ENCODE peak calls at places on chromosomes 4 and X, in six cellular contexts. One of them, this sample, is unnamed.

GRCh38 chr4:123232439-123232838 is 164.2 kb upstream of the SPRY1 start:
- DNase-seq in tibial nerve: no peak
- DNase-seq in dorsolateral prefrontal cortex: no peak
- DNase-seq in fibroblast of villous mesenchyme: peak
- DNase-seq in ovary: no peak
- DNase-seq in foreskin fibroblast: peak
- DNase-seq in this sample: no peak

GRCh38 chrX:40156472-40157227 is 58.9 kb upstream of the BCOR start:
- DNase-seq in fibroblast of villous mesenchyme: no peak
- DNase-seq in foreskin fibroblast: no peak
- DNase-seq in ovary: peak
- DNase-seq in tibial nerve: no peak
- DNase-seq in dorsolateral prefrontal cortex: no peak
- DNase-seq in this sample: no peak

GRCh38 chr4:75844151-75844662 is 58.0 kb downstream of the PPEF2 start:
- DNase-seq in dorsolateral prefrontal cortex: no peak
- DNase-seq in ovary: no peak
- DNase-seq in fibroblast of villous mesenchyme: peak
- DNase-seq in tibial nerve: peak
- DNase-seq in foreskin fibroblast: peak
- DNase-seq in this sample: no peak

GRCh38 chrX:77493677-77494553 is 46.7 kb downstream of the FGF16 start:
- DNase-seq in ovary: no peak
- DNase-seq in dorsolateral prefrontal cortex: no peak
- DNase-seq in fibroblast of villous mesenchyme: peak
- DNase-seq in tibial nerve: no peak
- DNase-seq in foreskin fibroblast: peak
- DNase-seq in this sample: peak

GRCh38 chrX:51420610-51421009 is 75.8 kb downstream of the NUDT11 start:
- DNase-seq in dorsolateral prefrontal cortex: no peak
- DNase-seq in foreskin fibroblast: peak
- DNase-seq in ovary: no peak
- DNase-seq in tibial nerve: peak
- DNase-seq in fibroblast of villous mesenchyme: peak
- DNase-seq in this sample: no peak

GRCh38 chrX:116238866-116239265 is 68.3 kb downstream of the AGTR2 start:
- DNase-seq in foreskin fibroblast: no peak
- DNase-seq in dorsolateral prefrontal cortex: no peak
- DNase-seq in fibroblast of villous mesenchyme: no peak
- DNase-seq in ovary: no peak
- DNase-seq in tibial nerve: no peak
- DNase-seq in this sample: no peak

GRCh38 chrX:154732421-154733071 is 18.3 kb downstream of the GAB3 start:
- DNase-seq in dorsolateral prefrontal cortex: no peak
- DNase-seq in foreskin fibroblast: peak
- DNase-seq in ovary: no peak
- DNase-seq in fibroblast of villous mesenchyme: peak
- DNase-seq in tibial nerve: no peak
- DNase-seq in this sample: no peak

GRCh38 chr4:108166441-108167315 is 2.1 kb downstream of the LEF1 start:
- DNase-seq in ovary: no peak
- DNase-seq in tibial nerve: no peak
- DNase-seq in foreskin fibroblast: peak
- DNase-seq in fibroblast of villous mesenchyme: no peak
- DNase-seq in dorsolateral prefrontal cortex: no peak
- DNase-seq in this sample: no peak

GRCh38 chr4:18689308-18689915 is 667.9 kb upstream of the LCORL start:
- DNase-seq in ovary: no peak
- DNase-seq in foreskin fibroblast: peak
- DNase-seq in dorsolateral prefrontal cortex: no peak
- DNase-seq in tibial nerve: peak
- DNase-seq in fibroblast of villous mesenchyme: peak
- DNase-seq in this sample: no peak

GRCh38 chr4:181688416-181688815 is 554.8 kb upstream of the TENM3 start:
- DNase-seq in foreskin fibroblast: peak
- DNase-seq in ovary: no peak
- DNase-seq in dorsolateral prefrontal cortex: no peak
- DNase-seq in fibroblast of villous mesenchyme: no peak
- DNase-seq in tibial nerve: no peak
- DNase-seq in this sample: no peak

GRCh38 chrX:155065035-155065734 is 5.8 kb downstream of the CMC4 start:
- DNase-seq in ovary: no peak
- DNase-seq in foreskin fibroblast: peak
- DNase-seq in fibroblast of villous mesenchyme: peak
- DNase-seq in tibial nerve: no peak
- DNase-seq in dorsolateral prefrontal cortex: no peak
- DNase-seq in this sample: no peak

GRCh38 chr4:22129454-22130075 is 181.0 kb upstream of the KCNIP4 start:
- DNase-seq in fibroblast of villous mesenchyme: peak
- DNase-seq in tibial nerve: no peak
- DNase-seq in dorsolateral prefrontal cortex: no peak
- DNase-seq in foreskin fibroblast: peak
- DNase-seq in ovary: no peak
- DNase-seq in this sample: peak

GRCh38 chrX:153853180-153853901 is 23.0 kb upstream of the PDZD4 start:
- DNase-seq in ovary: no peak
- DNase-seq in foreskin fibroblast: no peak
- DNase-seq in tibial nerve: no peak
- DNase-seq in dorsolateral prefrontal cortex: peak
- DNase-seq in fibroblast of villous mesenchyme: no peak
- DNase-seq in this sample: no peak

GRCh38 chr4:144967161-144967560 is 130.8 kb downstream of the ANAPC10 start:
- DNase-seq in fibroblast of villous mesenchyme: no peak
- DNase-seq in foreskin fibroblast: no peak
- DNase-seq in tibial nerve: no peak
- DNase-seq in dorsolateral prefrontal cortex: no peak
- DNase-seq in ovary: no peak
- DNase-seq in this sample: no peak
- H3K4me3 ChIP-seq in fibroblast of villous mesenchyme: no peak
- H3K4me3 ChIP-seq in foreskin fibroblast: no peak
- H3K4me3 ChIP-seq in tibial nerve: no peak
- H3K4me3 ChIP-seq in dorsolateral prefrontal cortex: no peak
- H3K4me3 ChIP-seq in ovary: no peak
- H3K4me3 ChIP-seq in this sample: no peak

GRCh38 chr4:186723207-186724047 is at the start of gene FAT1:
- DNase-seq in fibroblast of villous mesenchyme: peak
- DNase-seq in foreskin fibroblast: peak
- DNase-seq in dorsolateral prefrontal cortex: no peak
- DNase-seq in ovary: peak
- DNase-seq in tibial nerve: peak
- DNase-seq in this sample: no peak
- TF ChIP-seq CTCF in fibroblast of villous mesenchyme: no peak
- TF ChIP-seq CTCF in foreskin fibroblast: no peak
- TF ChIP-seq CTCF in dorsolateral prefrontal cortex: peak
- TF ChIP-seq CTCF in ovary: no peak
- TF ChIP-seq CTCF in tibial nerve: no peak
- TF ChIP-seq CTCF in this sample: no peak

GRCh38 chr4:25312496-25313193 is at the start of gene ZCCHC4:
- DNase-seq in dorsolateral prefrontal cortex: peak
- DNase-seq in ovary: peak
- DNase-seq in fibroblast of villous mesenchyme: peak
- DNase-seq in tibial nerve: peak
- DNase-seq in foreskin fibroblast: peak
- DNase-seq in this sample: peak
- H3K4me3 ChIP-seq in dorsolateral prefrontal cortex: peak
- H3K4me3 ChIP-seq in ovary: peak
- H3K4me3 ChIP-seq in fibroblast of villous mesenchyme: peak
- H3K4me3 ChIP-seq in tibial nerve: peak
- H3K4me3 ChIP-seq in foreskin fibroblast: peak
- H3K4me3 ChIP-seq in this sample: peak

DNA sequence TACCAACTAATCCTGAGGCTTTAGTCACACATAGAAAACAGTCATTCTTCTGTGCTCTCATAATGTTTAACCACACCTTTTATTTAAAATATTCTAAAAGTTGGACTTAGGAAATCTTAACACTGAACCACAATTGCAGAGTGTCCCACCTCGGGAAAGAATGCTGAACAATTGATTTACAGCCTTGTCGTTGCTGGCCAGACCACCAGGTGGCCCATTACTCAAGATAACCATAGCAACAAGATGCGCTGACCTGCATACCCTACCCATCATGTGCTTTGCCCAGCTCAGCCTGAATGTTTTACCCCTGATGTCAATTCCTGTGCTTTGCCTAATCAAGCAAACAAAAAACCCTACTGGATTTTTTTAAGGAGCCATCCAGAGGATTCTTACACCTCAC is 100.7 kb downstream of the ARSJ start:
- DNase-seq in tibial nerve: no peak
- DNase-seq in fibroblast of villous mesenchyme: peak
- DNase-seq in ovary: no peak
- DNase-seq in dorsolateral prefrontal cortex: no peak
- DNase-seq in foreskin fibroblast: peak
- DNase-seq in this sample: no peak
- TF ChIP-seq CTCF in tibial nerve: no peak
- TF ChIP-seq CTCF in fibroblast of villous mesenchyme: peak
- TF ChIP-seq CTCF in ovary: no peak
- TF ChIP-seq CTCF in dorsolateral prefrontal cortex: no peak
- TF ChIP-seq CTCF in foreskin fibroblast: no peak
- TF ChIP-seq CTCF in this sample: peak

GRCh38 chr4:142955501-142955900 is 109.4 kb upstream of the INPP4B start:
- DNase-seq in dorsolateral prefrontal cortex: no peak
- DNase-seq in fibroblast of villous mesenchyme: no peak
- DNase-seq in tibial nerve: no peak
- DNase-seq in ovary: no peak
- DNase-seq in foreskin fibroblast: no peak
- DNase-seq in this sample: no peak

GRCh38 chr4:142961866-142962265 is 115.8 kb upstream of the INPP4B start:
- DNase-seq in dorsolateral prefrontal cortex: no peak
- DNase-seq in fibroblast of villous mesenchyme: peak
- DNase-seq in tibial nerve: peak
- DNase-seq in foreskin fibroblast: peak
- DNase-seq in ovary: no peak
- DNase-seq in this sample: no peak

GRCh38 chr4:142960867-142961644 is 115.0 kb upstream of the INPP4B start:
- DNase-seq in fibroblast of villous mesenchyme: no peak
- DNase-seq in ovary: no peak
- DNase-seq in dorsolateral prefrontal cortex: no peak
- DNase-seq in tibial nerve: no peak
- DNase-seq in foreskin fibroblast: no peak
- DNase-seq in this sample: no peak

GRCh38 chr4:142960134-142960533 is 114.0 kb upstream of the INPP4B start:
- DNase-seq in dorsolateral prefrontal cortex: no peak
- DNase-seq in tibial nerve: no peak
- DNase-seq in ovary: no peak
- DNase-seq in foreskin fibroblast: peak
- DNase-seq in fibroblast of villous mesenchyme: peak
- DNase-seq in this sample: peak

DNA sequence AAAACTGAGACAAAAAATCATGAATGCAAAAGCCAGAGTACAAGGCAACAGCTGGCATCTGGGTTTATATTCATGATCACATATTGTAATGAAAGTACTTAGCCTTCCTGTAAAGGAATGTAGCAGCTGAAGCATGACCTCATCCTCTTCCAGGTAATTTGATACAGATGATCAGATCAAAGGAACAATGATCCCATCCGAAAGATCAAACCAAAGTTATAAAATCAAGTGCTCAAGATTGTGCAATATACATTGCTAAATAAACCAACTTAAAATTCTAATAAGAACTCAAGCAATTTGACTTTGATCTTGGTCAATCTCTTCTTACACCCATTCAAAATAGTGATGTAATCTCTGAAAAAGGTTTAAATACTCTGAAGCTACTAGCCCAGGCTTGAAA is 113.1 kb upstream of the INPP4B start:
- DNase-seq in tibial nerve: no peak
- DNase-seq in foreskin fibroblast: peak
- DNase-seq in dorsolateral prefrontal cortex: no peak
- DNase-seq in fibroblast of villous mesenchyme: peak
- DNase-seq in ovary: no peak
- DNase-seq in this sample: peak
- H3K4me3 ChIP-seq in tibial nerve: no peak
- H3K4me3 ChIP-seq in foreskin fibroblast: no peak
- H3K4me3 ChIP-seq in dorsolateral prefrontal cortex: no peak
- H3K4me3 ChIP-seq in fibroblast of villous mesenchyme: no peak
- H3K4me3 ChIP-seq in ovary: no peak
- H3K4me3 ChIP-seq in this sample: no peak